ENCODE peak calls at places on chromosomes 13 and 19, in five cellular contexts. J is activated T-cell treated with anti-CD3 and anti-CD28 coated beads for 1 hour; W is stimulated activated CD8-positive, alpha-beta memory T cell treated with anti-CD3 and anti-CD28 coated beads, Interleukin-7, amount 100 ng/mL, for 48 hours; I is glutamatergic neuron; R is myocyte. U is an unnamed sample.

GRCh38 chr19:18637644-18638630 is 1.1 kb downstream of the KLHL26 start:
- DNase-seq in J (no peak), I (no peak), W (no peak), R (no peak), U (no peak)

GRCh38 chr13:110819203-110820014 is 95.5 kb downstream of the ANKRD10 start:
- DNase-seq in R (peak; percentile 81), W (peak; percentile 45), I (peak; percentile 88), J (peak; percentile 73), U (peak; percentile 93)

GRCh38 chr19:55441692-55442321 is 1.3 kb downstream of the SHISA7 start:
- DNase-seq in J (no peak), R (no peak), W (no peak), I (no peak), U (no peak)

GRCh38 chr13:51955841-51956603 is 55.2 kb downstream of the ATP7B start:
- DNase-seq in J (no peak), W (no peak), I (no peak), R (peak; percentile 67), U (no peak)

GRCh38 chr19:11612816-11613511 is 15.7 kb downstream of the ZNF627 start:
- DNase-seq in J (no peak), R (no peak), I (no peak), W (no peak), U (no peak)

GRCh38 chr19:41958367-41959055 is 610 bp downstream of the RABAC1 start:
- DNase-seq in W (peak; percentile 82), J (peak; percentile 73), I (peak; percentile 94), R (peak; percentile 63), U (peak; percentile 91)

GRCh38 chr13:99124695-99125334 is 75.8 kb upstream of the UBAC2 start:
- DNase-seq in I (no peak), J (no peak), R (peak; percentile 24), W (no peak), U (no peak)

GRCh38 chr19:17311455-17312248 is 2.3 kb downstream of the DDA1 start:
- DNase-seq in I (no peak), R (peak; percentile 48), W (no peak), J (no peak), U (no peak)

GRCh38 chr13:113636266-113636963 is 21.6 kb downstream of the ATP4B start:
- DNase-seq in I (no peak), W (no peak), R (no peak), J (no peak), U (no peak)

GRCh38 chr19:2623743-2624142 is 78.8 kb downstream of the GNG7 start:
- DNase-seq in R (no peak), W (no peak), I (no peak), J (no peak), U (no peak)

GRCh38 chr19:32223595-32224370 is 121.6 kb upstream of the ZNF507 start:
- DNase-seq in I (no peak), J (no peak), W (no peak), R (no peak), U (peak; percentile 30)